ENCODE peak calls at places on chromosomes 12 and 14, in five cellular contexts. One of them, this sample, is unnamed.
A peak's percentile ranks its signal among the peaks of the same experiment; 100 is the strongest.

GRCh38 chr12:120719496-120720233 is 6.0 kb upstream of the ACADS start:
- DNase-seq in neuronal stem cell: no peak
- DNase-seq in IMR-90: peak; percentile 26
- DNase-seq in mesendoderm: no peak
- DNase-seq in H9: no peak
- DNase-seq in this sample: no peak

GRCh38 chr12:112408621-112409020 is 784 bp downstream of the RPL6 start:
- DNase-seq in neuronal stem cell: no peak
- DNase-seq in IMR-90: no peak
- DNase-seq in mesendoderm: no peak
- DNase-seq in H9: no peak
- DNase-seq in this sample: peak; percentile 22

GRCh38 chr12:66241061-66242043 is 52.3 kb downstream of the IRAK3 start:
- DNase-seq in neuronal stem cell: no peak
- DNase-seq in IMR-90: peak; percentile 83
- DNase-seq in mesendoderm: no peak
- DNase-seq in H9: no peak
- DNase-seq in this sample: peak; percentile 75

GRCh38 chr14:106508216-106508615 is 981.8 kb downstream of the TMEM121 start:
- DNase-seq in neuronal stem cell: no peak
- DNase-seq in IMR-90: no peak
- DNase-seq in mesendoderm: no peak
- DNase-seq in H9: no peak
- DNase-seq in this sample: no peak

GRCh38 chr12:93363854-93364297 is 13.8 kb upstream of the NUDT4 start:
- DNase-seq in neuronal stem cell: no peak
- DNase-seq in IMR-90: no peak
- DNase-seq in mesendoderm: no peak
- DNase-seq in H9: no peak
- DNase-seq in this sample: no peak

GRCh38 chr12:50926415-50926814 is 25.9 kb upstream of the HIGD1C start:
- DNase-seq in neuronal stem cell: no peak
- DNase-seq in IMR-90: no peak
- DNase-seq in mesendoderm: no peak
- DNase-seq in H9: no peak
- DNase-seq in this sample: no peak

GRCh38 chr12:10395390-10395998 is 5.7 kb upstream of the KLRK1 start:
- DNase-seq in neuronal stem cell: no peak
- DNase-seq in IMR-90: peak; percentile 71
- DNase-seq in mesendoderm: peak; percentile 78
- DNase-seq in H9: peak; percentile 66
- DNase-seq in this sample: peak; percentile 89

GRCh38 chr12:118430516-118430915 is 54.2 kb downstream of the SUDS3 start:
- DNase-seq in neuronal stem cell: no peak
- DNase-seq in IMR-90: no peak
- DNase-seq in mesendoderm: no peak
- DNase-seq in H9: no peak
- DNase-seq in this sample: no peak

GRCh38 chr12:49055978-49056754 is 4.4 kb downstream of the KMT2D start:
- DNase-seq in neuronal stem cell: no peak
- DNase-seq in IMR-90: peak; percentile 82
- DNase-seq in mesendoderm: peak; percentile 88
- DNase-seq in H9: peak; percentile 75
- DNase-seq in this sample: peak; percentile 91

GRCh38 chr12:124667671-124668337 is 100.4 kb upstream of the NCOR2 start:
- DNase-seq in neuronal stem cell: no peak
- DNase-seq in IMR-90: no peak
- DNase-seq in mesendoderm: no peak
- DNase-seq in H9: no peak
- DNase-seq in this sample: no peak

GRCh38 chr12:68240079-68240478 is 13.3 kb downstream of the IL22 start:
- DNase-seq in neuronal stem cell: no peak
- DNase-seq in IMR-90: peak; percentile 82
- DNase-seq in mesendoderm: peak; percentile 23
- DNase-seq in H9: no peak
- DNase-seq in this sample: peak; percentile 92

GRCh38 chr14:25110101-25110500 is 60.2 kb upstream of the STXBP6 start:
- DNase-seq in neuronal stem cell: no peak
- DNase-seq in IMR-90: no peak
- DNase-seq in mesendoderm: no peak
- DNase-seq in H9: no peak
- DNase-seq in this sample: no peak

GRCh38 chr12:49200882-49201594 is 12.2 kb upstream of the TUBA1A start:
- DNase-seq in neuronal stem cell: no peak
- DNase-seq in IMR-90: peak; percentile 89
- DNase-seq in mesendoderm: peak; percentile 93
- DNase-seq in H9: peak; percentile 21
- DNase-seq in this sample: peak; percentile 89

GRCh38 chr14:92540472-92541048 is 27.0 kb downstream of the RIN3 start:
- DNase-seq in neuronal stem cell: no peak
- DNase-seq in IMR-90: peak; percentile 100
- DNase-seq in mesendoderm: peak; percentile 29
- DNase-seq in H9: no peak
- DNase-seq in this sample: peak; percentile 98

GRCh38 chr14:104343690-104344640 is 205.6 kb downstream of the KIF26A start:
- DNase-seq in neuronal stem cell: no peak
- DNase-seq in IMR-90: no peak
- DNase-seq in mesendoderm: peak; percentile 43
- DNase-seq in H9: peak; percentile 27
- DNase-seq in this sample: no peak

GRCh38 chr14:67358914-67359313 is 690 bp downstream of the ATP6V1D start:
- DNase-seq in neuronal stem cell: peak; percentile 6
- DNase-seq in IMR-90: no peak
- DNase-seq in mesendoderm: peak; percentile 62
- DNase-seq in H9: no peak
- DNase-seq in this sample: peak; percentile 15
- H2BK120ac ChIP-seq in neuronal stem cell: no peak overlapping the region
- H2BK120ac ChIP-seq in IMR-90: no peak overlapping the region
- H2BK120ac ChIP-seq in mesendoderm: no peak overlapping the region
- H2BK120ac ChIP-seq in H9: no peak overlapping the region
- H2BK120ac ChIP-seq in this sample: no peak overlapping the region

GRCh38 chr12:61563640-61564039 is 696.6 kb upstream of the USP15 start:
- DNase-seq in neuronal stem cell: no peak
- DNase-seq in IMR-90: no peak
- DNase-seq in mesendoderm: no peak
- DNase-seq in H9: no peak
- DNase-seq in this sample: no peak

DNA sequence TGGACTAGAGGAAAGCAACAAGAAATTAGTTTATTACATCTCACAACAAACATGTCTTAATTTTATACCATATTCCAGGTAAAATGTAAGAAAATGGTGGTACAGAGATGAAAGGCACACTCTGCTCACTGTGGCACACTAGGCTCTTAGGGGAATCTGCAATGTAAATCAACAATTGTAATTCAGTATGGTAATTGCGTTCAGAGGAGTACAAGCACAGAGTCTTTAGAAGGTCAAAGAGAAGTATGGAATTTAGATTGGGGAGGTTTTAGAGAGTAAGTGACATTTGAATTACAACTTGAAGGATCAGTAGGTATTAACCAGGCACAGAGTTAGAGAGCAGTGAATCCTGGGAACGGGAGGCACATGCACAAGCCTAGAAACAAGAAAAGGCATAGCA is 694.0 kb upstream of the USP15 start:
- DNase-seq in neuronal stem cell: no peak
- DNase-seq in IMR-90: no peak
- DNase-seq in mesendoderm: peak; percentile 1
- DNase-seq in H9: no peak
- DNase-seq in this sample: no peak
- H2BK120ac ChIP-seq in neuronal stem cell: no peak overlapping the region
- H2BK120ac ChIP-seq in IMR-90: no peak overlapping the region
- H2BK120ac ChIP-seq in mesendoderm: no peak overlapping the region
- H2BK120ac ChIP-seq in H9: peak overlapping the region; percentile 36
- H2BK120ac ChIP-seq in this sample: no peak overlapping the region

DNA sequence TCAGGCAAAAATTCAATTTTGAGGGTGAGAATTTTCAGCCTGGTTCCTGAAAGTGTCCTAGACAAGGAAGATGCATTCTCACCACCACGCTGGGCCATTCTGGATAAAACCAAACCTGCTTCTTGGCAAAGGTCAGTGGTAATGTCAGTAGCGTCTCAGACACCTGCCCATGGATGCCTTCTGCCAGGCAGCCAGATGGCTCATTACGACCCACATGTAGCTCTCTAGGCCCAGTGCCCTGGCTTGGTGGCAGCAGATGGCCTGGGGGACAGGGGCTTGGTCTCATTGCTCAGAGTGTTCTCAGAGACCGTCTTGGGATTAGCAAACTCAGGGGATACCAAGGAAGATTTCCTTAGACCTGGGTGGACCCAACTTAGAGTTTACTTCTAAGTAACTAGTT is 105.1 kb downstream of the ARF6 start:
- DNase-seq in neuronal stem cell: no peak
- DNase-seq in IMR-90: no peak
- DNase-seq in mesendoderm: no peak
- DNase-seq in H9: no peak
- DNase-seq in this sample: no peak
- H2BK120ac ChIP-seq in neuronal stem cell: no peak overlapping the region
- H2BK120ac ChIP-seq in IMR-90: peak overlapping the region; percentile 76
- H2BK120ac ChIP-seq in mesendoderm: peak overlapping the region; percentile 31
- H2BK120ac ChIP-seq in H9: no peak overlapping the region
- H2BK120ac ChIP-seq in this sample: peak overlapping the region; percentile 56

DNA sequence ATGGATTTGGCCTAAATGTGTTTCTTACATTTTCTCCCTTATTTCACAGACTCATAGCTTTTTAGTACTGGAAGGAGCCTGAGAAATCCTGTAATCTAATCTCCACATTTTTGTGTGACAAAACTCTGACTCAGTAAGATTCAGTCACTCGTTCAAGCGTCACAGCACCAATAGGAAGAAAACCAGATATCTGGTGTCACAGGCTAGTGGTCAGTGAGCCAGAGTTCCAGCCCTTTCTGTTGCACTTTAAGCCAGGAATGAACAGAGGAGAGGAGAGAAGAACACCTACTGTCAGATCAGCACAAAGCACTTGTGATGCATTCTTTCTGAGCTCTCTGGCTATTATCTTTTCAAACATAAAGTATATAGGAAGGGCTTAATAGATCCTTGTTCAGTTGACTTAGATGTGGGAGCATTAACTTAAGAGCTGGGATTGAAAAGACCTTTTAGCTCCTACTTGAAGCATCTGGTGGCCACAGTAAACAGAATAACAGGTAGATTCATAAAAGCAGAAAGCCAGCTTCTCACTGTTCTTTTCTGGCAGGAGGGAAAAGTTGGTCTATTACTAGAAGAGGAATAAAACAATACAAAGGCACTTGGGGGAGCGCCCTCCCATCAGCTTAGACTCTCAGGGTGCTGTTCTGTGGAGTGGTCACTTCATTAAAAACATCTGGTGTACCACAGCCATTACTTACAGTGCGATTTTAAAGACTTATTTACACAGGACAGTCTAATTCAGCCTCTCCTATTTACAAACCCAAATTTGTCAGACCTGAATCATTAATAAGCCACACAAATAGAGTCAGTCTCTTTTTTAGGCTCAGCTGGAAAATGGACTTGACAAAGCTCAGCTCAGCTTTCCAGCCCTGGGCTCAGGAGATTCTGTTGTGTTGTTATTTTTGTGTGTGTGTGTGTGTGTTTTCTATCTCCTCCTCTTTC is 12.2 kb upstream of the NID2 start:
- DNase-seq in neuronal stem cell: no peak
- DNase-seq in IMR-90: peak; percentile 96
- DNase-seq in mesendoderm: peak; percentile 18
- DNase-seq in H9: no peak
- DNase-seq in this sample: peak; percentile 97
- H2BK120ac ChIP-seq in neuronal stem cell: no peak overlapping the region
- H2BK120ac ChIP-seq in IMR-90: peak overlapping the region; percentile 99
- H2BK120ac ChIP-seq in mesendoderm: no peak overlapping the region
- H2BK120ac ChIP-seq in H9: no peak overlapping the region
- H2BK120ac ChIP-seq in this sample: no peak overlapping the region